ENCODE peak calls at places on chromosomes 12 and 14, in ten cellular contexts. C is OCI-LY7, Z is spleen, G is tibial artery, H is ovary, D is right lobe of liver, M is adipocyte, E is A549, N is colonic mucosa, Y is esophagus squamous epithelium. L is an unnamed sample.

GRCh38 chr12:8011331-8011730 is 21.2 kb upstream of the FOXJ2 start:
- DNase-seq in C (no peak), M (no peak), H (no peak), D (no peak), Y (no peak), N (no peak), E (no peak), G (no peak), Z (no peak), L (no peak)

GRCh38 chr12:109770104-109770860 is 56.7 kb downstream of the FAM222A start:
- DNase-seq in N (no peak), H (peak; percentile 62), Y (no peak), G (peak; percentile 2), Z (no peak), M (no peak), C (no peak), D (peak; percentile 11), E (no peak), L (no peak)

GRCh38 chr12:75623631-75624118 is 112.3 kb upstream of the KRR1 start:
- DNase-seq in Y (no peak), N (no peak), M (peak; percentile 61), C (no peak), H (no peak), E (peak; percentile 35), D (no peak), G (no peak), Z (no peak), L (no peak)

GRCh38 chr14:71271166-71271945 is 364.1 kb downstream of the PCNX1 start:
- DNase-seq in H (no peak), N (no peak), D (no peak), G (no peak), E (no peak), C (no peak), Y (no peak), Z (no peak), M (peak; percentile 21), L (no peak)

GRCh38 chr12:84955298-84955697 is 42.7 kb upstream of the SLC6A15 start:
- DNase-seq in E (no peak), Z (no peak), D (no peak), Y (no peak), C (no peak), H (no peak), M (peak; percentile 22), N (no peak), G (no peak), L (no peak)

GRCh38 chr12:53174881-53175491 is 5.5 kb upstream of the ZNF740 start:
- DNase-seq in Z (no peak), D (peak; percentile 95), N (peak; percentile 32), E (peak; percentile 72), H (no peak), G (no peak), M (peak; percentile 24), Y (no peak), C (peak; percentile 38), L (peak; percentile 46)

GRCh38 chr14:61498811-61499210 is 177.4 kb downstream of the PRKCH start:
- DNase-seq in Y (no peak), D (no peak), M (peak; percentile 50), H (no peak), G (no peak), C (no peak), E (no peak), N (no peak), Z (no peak), L (no peak)

GRCh38 chr12:22014783-22015144 is 31.3 kb upstream of the CMAS start:
- DNase-seq in G (no peak), Y (no peak), Z (no peak), E (no peak), M (no peak), C (no peak), H (no peak), N (no peak), D (no peak), L (no peak)

GRCh38 chr12:49014547-49014946 is 4.0 kb downstream of the PRKAG1 start:
- DNase-seq in M (peak; percentile 57), N (no peak), D (no peak), Y (no peak), Z (no peak), C (no peak), E (no peak), G (no peak), H (no peak), L (no peak)

GRCh38 chr12:42483534-42483857 is 106.0 kb downstream of the PRICKLE1 start:
- DNase-seq in G (no peak), C (no peak), Z (peak; percentile 89), E (no peak), H (peak; percentile 67), D (no peak), N (no peak), Y (no peak), M (peak; percentile 60), L (peak; percentile 22)

GRCh38 chr12:49956663-49957569 is 4.8 kb upstream of the AQP5 start:
- DNase-seq in M (no peak), Y (no peak), Z (no peak), G (no peak), H (no peak), D (no peak), C (no peak), E (no peak), N (no peak), L (no peak)

DNA sequence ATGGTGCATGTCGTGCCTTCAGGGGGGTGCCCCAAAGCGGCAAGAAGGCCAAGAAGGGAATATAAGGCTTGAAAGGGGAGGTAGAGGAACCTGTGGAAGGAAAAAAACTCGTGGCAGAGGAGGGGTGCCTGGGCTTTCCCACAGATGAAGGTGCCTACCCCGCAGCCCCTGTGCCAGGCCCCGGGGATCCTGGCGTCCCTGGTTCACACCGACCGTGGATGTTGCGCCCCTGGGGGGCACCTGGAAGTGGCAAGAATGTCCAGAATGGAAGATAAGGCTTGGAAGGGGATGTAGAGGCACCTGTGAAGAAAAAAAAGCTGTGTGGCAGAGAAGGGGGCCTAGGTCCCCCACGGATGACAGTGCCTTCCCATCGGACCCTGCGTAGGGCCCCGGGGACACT is 282.2 kb downstream of the ALG10 start:
- DNase-seq in Z (no peak), H (no peak), N (no peak), Y (no peak), C (no peak), G (no peak), M (no peak), D (no peak), E (no peak), L (no peak)
- H3K9me3 ChIP-seq in Z (peaks cover 100% of the 10 kb centered on the region), H (peaks cover 9% of the 10 kb centered on the region), N (no peaks in the 10 kb centered on the region), Y (peaks cover 94% of the 10 kb centered on the region), C (peaks cover 4% of the 10 kb centered on the region), G (peaks cover 59% of the 10 kb centered on the region), M (no peaks in the 10 kb centered on the region), D (no peaks in the 10 kb centered on the region), E (no peaks in the 10 kb centered on the region), L (peaks cover 9% of the 10 kb centered on the region)

GRCh38 chr14:97458302-97459137 is 661.3 kb downstream of the VRK1 start:
- DNase-seq in H (no peak), G (peak; percentile 25), M (no peak), C (no peak), D (no peak), Y (no peak), Z (peak; percentile 90), E (no peak), N (peak; percentile 39), L (peak; percentile 87)

GRCh38 chr14:97459180-97459579 is 662.0 kb downstream of the VRK1 start:
- DNase-seq in G (no peak), M (no peak), N (no peak), D (no peak), Y (no peak), H (no peak), C (no peak), Z (no peak), E (no peak), L (no peak)

GRCh38 chr14:97456958-97457357 is 659.8 kb downstream of the VRK1 start:
- DNase-seq in H (no peak), D (no peak), C (no peak), N (no peak), Y (no peak), E (no peak), M (no peak), G (no peak), Z (no peak), L (no peak)

GRCh38 chr14:97453991-97454390 is 656.8 kb downstream of the VRK1 start:
- DNase-seq in G (no peak), C (no peak), D (no peak), Z (no peak), M (no peak), N (no peak), E (no peak), H (no peak), Y (no peak), L (no peak)

DNA sequence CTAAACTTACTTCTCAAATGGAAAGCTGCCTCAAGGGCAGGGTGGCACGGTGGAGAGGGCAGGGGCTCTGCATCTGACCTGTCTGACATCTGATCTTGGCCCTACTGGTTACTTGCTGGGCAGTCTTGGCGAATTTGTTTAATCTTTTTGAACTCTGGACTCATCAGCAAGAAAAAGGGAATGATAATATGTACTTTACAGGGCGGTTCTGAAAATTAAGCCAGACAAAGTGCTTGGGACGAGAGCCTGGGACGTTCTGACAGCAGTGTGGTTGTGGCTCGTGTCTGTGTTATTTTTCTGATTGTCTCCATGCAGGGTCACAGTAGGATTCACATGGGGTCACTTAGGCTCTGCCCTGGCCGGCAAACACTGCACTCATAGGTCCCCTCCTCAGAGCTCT is 659.3 kb downstream of the VRK1 start:
- DNase-seq in H (no peak), Z (no peak), D (no peak), M (no peak), G (no peak), N (no peak), C (no peak), Y (no peak), E (no peak), L (no peak)
- H3K4me3 ChIP-seq in H (no peak overlapping the region), Z (no peak overlapping the region), D (no peak overlapping the region), M (no peak overlapping the region), G (no peak overlapping the region), N (no peak overlapping the region), C (no peak overlapping the region), Y (no peak overlapping the region), E (no peak overlapping the region), L (no peak overlapping the region)

DNA sequence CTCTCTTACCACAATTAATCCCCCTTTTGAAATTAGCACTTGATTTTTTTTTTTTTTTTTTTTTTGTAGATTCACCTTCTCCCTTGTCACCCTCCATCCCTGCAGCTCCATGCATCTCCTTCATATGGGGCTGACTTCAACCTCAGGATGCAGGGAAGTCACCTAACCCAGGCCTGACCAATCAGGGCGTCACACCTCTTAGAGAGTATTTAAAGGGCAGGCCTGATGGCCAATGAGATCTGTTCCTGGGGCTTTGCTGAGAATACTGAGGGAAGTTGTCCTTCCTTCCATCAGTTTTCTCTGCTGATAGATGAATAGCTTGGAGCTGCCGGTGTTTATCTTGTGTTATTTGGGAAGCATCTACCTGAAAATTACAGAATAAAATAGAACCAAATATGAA is 1104.7 kb upstream of the TMEM132C start:
- DNase-seq in Z (no peak), C (no peak), D (no peak), Y (no peak), M (no peak), H (no peak), G (no peak), E (no peak), N (no peak), L (no peak)
- H3K9me3 ChIP-seq in Z (peaks cover 7% of the 10 kb centered on the region), C (no peaks in the 10 kb centered on the region), D (no peaks in the 10 kb centered on the region), Y (no peaks in the 10 kb centered on the region), M (peaks cover 12% of the 10 kb centered on the region), H (no peaks in the 10 kb centered on the region), G (no peaks in the 10 kb centered on the region), E (no peaks in the 10 kb centered on the region), N (no peaks in the 10 kb centered on the region), L (no peaks in the 10 kb centered on the region)

DNA sequence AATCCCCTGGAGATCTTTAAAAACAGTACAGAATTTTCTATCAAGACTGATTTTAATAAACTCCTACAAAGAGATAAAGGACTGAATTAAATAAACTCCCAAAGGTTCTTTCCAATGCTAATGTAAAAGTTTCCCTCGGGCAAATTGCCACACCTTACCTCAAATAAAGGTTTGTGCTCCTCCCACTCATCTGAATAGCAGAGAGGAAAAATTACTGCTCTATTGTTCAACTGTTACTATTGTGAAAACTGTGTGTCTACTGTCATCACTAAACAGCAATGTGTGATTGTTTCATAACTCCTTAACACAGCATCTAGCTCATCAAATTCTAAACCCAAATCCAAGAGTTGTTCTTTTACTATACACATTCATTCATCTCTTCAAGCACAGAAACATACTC is 3.2 kb downstream of the SPTLC2 start:
- DNase-seq in H (no peak), N (no peak), Z (no peak), C (no peak), G (no peak), D (no peak), M (no peak), E (no peak), Y (no peak), L (no peak)
- H3K4me3 ChIP-seq in H (no peak overlapping the region), N (no peak overlapping the region), Z (no peak overlapping the region), C (peak overlapping the region; percentile 48), G (no peak overlapping the region), D (no peak overlapping the region), M (no peak overlapping the region), E (no peak overlapping the region), Y (no peak overlapping the region), L (no peak overlapping the region)

L was measured in upper lobe of left lung.